ENCODE peak calls at places on chromosome 1, in seven cellular contexts. N is OCI-LY7, L is heart right ventricle, O is brain microvascular endothelial cell, M is WERI-Rb-1, I is AG10803, X is neural crest cell. S is an unnamed sample.

GRCh38 chr1:26537951-26538352 is 8.4 kb downstream of the RPS6KA1 start:
- DNase-seq in N (peak; percentile 52), L (no peak), O (peak; percentile 45), M (no peak), I (peak; percentile 9), X (no peak), S (no peak)

GRCh38 chr1:177959793-177960515 is 9.9 kb downstream of the SEC16B start:
- DNase-seq in N (no peak), L (no peak), O (peak; percentile 40), M (no peak), I (peak; percentile 54), X (no peak), S (peak; percentile 50)

GRCh38 chr1:101506541-101507164 is 269.8 kb downstream of the S1PR1 start:
- DNase-seq in N (peak; percentile 56), L (peak; percentile 19), O (peak; percentile 56), M (peak; percentile 26), I (peak; percentile 37), X (peak; percentile 53), S (peak; percentile 76)

GRCh38 chr1:192767798-192768197 is 41.0 kb upstream of the RGS2 start:
- DNase-seq in N (no peak), L (no peak), O (no peak), M (no peak), I (no peak), X (no peak), S (no peak)

GRCh38 chr1:192805832-192806323 is 3.0 kb upstream of the RGS2 start:
- DNase-seq in N (peak; percentile 73), L (no peak), O (peak; percentile 87), M (no peak), I (peak; percentile 94), X (no peak), S (peak; percentile 97)

GRCh38 chr1:203324103-203325003 is 19.0 kb downstream of the BTG2 start:
- DNase-seq in N (peak; percentile 58), L (no peak), O (no peak), M (no peak), I (peak; percentile 9), X (no peak), S (no peak)

GRCh38 chr1:31273619-31274018 is 23.0 kb downstream of the SNRNP40 start:
- DNase-seq in N (no peak), L (no peak), O (no peak), M (no peak), I (no peak), X (no peak), S (no peak)

GRCh38 chr1:29870621-29871020 is 634.3 kb downstream of the PTPRU start:
- DNase-seq in N (no peak), L (no peak), O (no peak), M (no peak), I (no peak), X (no peak), S (no peak)

GRCh38 chr1:244231193-244231571 is 180.1 kb downstream of the ZBTB18 start:
- DNase-seq in N (no peak), L (no peak), O (no peak), M (no peak), I (peak; percentile 8), X (no peak), S (peak; percentile 97)

GRCh38 chr1:157994704-157995540 is 1.5 kb downstream of the KIRREL1 start:
- DNase-seq in N (no peak), L (no peak), O (no peak), M (no peak), I (peak; percentile 57), X (no peak), S (peak; percentile 56)

GRCh38 chr1:163608969-163609368 is 287.2 kb downstream of the NUF2 start:
- DNase-seq in N (no peak), L (no peak), O (no peak), M (no peak), I (no peak), X (no peak), S (no peak)

GRCh38 chr1:25197982-25198681 is 34.2 kb downstream of the SYF2 start:
- DNase-seq in N (no peak), L (no peak), O (no peak), M (no peak), I (peak; percentile 45), X (no peak), S (no peak)

GRCh38 chr1:230236951-230237350 is 169.9 kb downstream of the GALNT2 start:
- DNase-seq in N (no peak), L (no peak), O (no peak), M (no peak), I (no peak), X (no peak), S (no peak)

GRCh38 chr1:193705473-193706074 is 519.2 kb upstream of the B3GALT2 start:
- DNase-seq in N (no peak), L (no peak), O (no peak), M (no peak), I (no peak), X (no peak), S (peak; percentile 72)

GRCh38 chr1:2856821-2857290 is 55.4 kb upstream of the TTC34 start:
- DNase-seq in N (no peak), L (no peak), O (no peak), M (no peak), I (no peak), X (no peak), S (no peak)

GRCh38 chr1:112544011-112544688 is 35.4 kb downstream of the WNT2B start:
- DNase-seq in N (no peak), L (no peak), O (peak; percentile 91), M (no peak), I (peak; percentile 92), X (no peak), S (peak; percentile 82)

GRCh38 chr1:153415850-153416570 is at the start of gene S100A7A:
- DNase-seq in N (no peak), L (no peak), O (no peak), M (peak; percentile 6), I (no peak), X (no peak), S (no peak)

GRCh38 chr1:213647864-213648650 is 339.7 kb upstream of the PROX1 start:
- DNase-seq in N (no peak), L (no peak), O (no peak), M (no peak), I (no peak), X (no peak), S (no peak)

GRCh38 chr1:175319112-175319911 is 126.7 kb upstream of the KIAA0040 start:
- DNase-seq in N (peak; percentile 86), L (peak; percentile 85), O (peak; percentile 54), M (peak; percentile 83), I (peak; percentile 73), X (peak; percentile 64), S (peak; percentile 85)

GRCh38 chr1:85471558-85471957 is 6.6 kb upstream of the DDAH1 start:
- DNase-seq in N (no peak), L (no peak), O (no peak), M (no peak), I (no peak), X (no peak), S (no peak)

GRCh38 chr1:9689011-9689706 is 37.6 kb downstream of the PIK3CD start:
- DNase-seq in N (peak; percentile 85), L (peak; percentile 78), O (peak; percentile 51), M (peak; percentile 85), I (peak; percentile 69), X (peak; percentile 71), S (peak; percentile 71)

GRCh38 chr1:51416910-51417309 is 86.5 kb upstream of the TTC39A start:
- DNase-seq in N (no peak), L (no peak), O (no peak), M (no peak), I (no peak), X (no peak), S (no peak)

GRCh38 chr1:37692834-37693175 is 489 bp downstream of the CDCA8 start:
- DNase-seq in N (no peak), L (peak; percentile 8), O (no peak), M (no peak), I (no peak), X (no peak), S (no peak)

GRCh38 chr1:6638226-6638625 is 13.6 kb downstream of the THAP3 start:
- DNase-seq in N (no peak), L (peak; percentile 79), O (no peak), M (no peak), I (peak; percentile 70), X (no peak), S (no peak)

GRCh38 chr1:211735208-211736170 is 60.1 kb upstream of the NEK2 start:
- DNase-seq in N (no peak), L (no peak), O (peak; percentile 89), M (no peak), I (peak; percentile 78), X (peak; percentile 27), S (peak; percentile 100)

GRCh38 chr1:218347713-218348627 is 2.8 kb downstream of the TGFB2 start:
- DNase-seq in N (no peak), L (no peak), O (peak; percentile 91), M (no peak), I (no peak), X (no peak), S (peak; percentile 77)

GRCh38 chr1:218346391-218347204 is 1.5 kb downstream of the TGFB2 start:
- DNase-seq in N (no peak), L (no peak), O (no peak), M (no peak), I (peak; percentile 31), X (peak; percentile 8), S (peak; percentile 46)

GRCh38 chr1:218347316-218347712 is 2.2 kb downstream of the TGFB2 start:
- DNase-seq in N (no peak), L (no peak), O (no peak), M (no peak), I (no peak), X (no peak), S (peak; percentile 42)

GRCh38 chr1:218345673-218346390 is 696 bp downstream of the TGFB2 start:
- DNase-seq in N (peak; percentile 11), L (peak; percentile 53), O (peak; percentile 64), M (peak; percentile 78), I (peak; percentile 73), X (peak; percentile 41), S (peak; percentile 81)

GRCh38 chr1:218344814-218345672 is at the start of gene TGFB2:
- DNase-seq in N (no peak), L (peak; percentile 63), O (peak; percentile 90), M (peak; percentile 53), I (peak; percentile 62), X (peak; percentile 12), S (peak; percentile 71)
- TF ChIP-seq CTCF in N (no peak), L (peak; percentile 22), O (peak; percentile 52), M (peak; percentile 22), I (no peak), X (no peak), S (no peak)

GRCh38 chr1:156122519-156123355 is 8.2 kb downstream of the LMNA start:
- DNase-seq in N (no peak), L (peak; percentile 92), O (peak; percentile 90), M (peak; percentile 67), I (peak; percentile 84), X (no peak), S (peak; percentile 98)
- TF ChIP-seq CTCF in N (no peak), L (no peak), O (no peak), M (no peak), I (no peak), X (no peak), S (no peak)

DNA sequence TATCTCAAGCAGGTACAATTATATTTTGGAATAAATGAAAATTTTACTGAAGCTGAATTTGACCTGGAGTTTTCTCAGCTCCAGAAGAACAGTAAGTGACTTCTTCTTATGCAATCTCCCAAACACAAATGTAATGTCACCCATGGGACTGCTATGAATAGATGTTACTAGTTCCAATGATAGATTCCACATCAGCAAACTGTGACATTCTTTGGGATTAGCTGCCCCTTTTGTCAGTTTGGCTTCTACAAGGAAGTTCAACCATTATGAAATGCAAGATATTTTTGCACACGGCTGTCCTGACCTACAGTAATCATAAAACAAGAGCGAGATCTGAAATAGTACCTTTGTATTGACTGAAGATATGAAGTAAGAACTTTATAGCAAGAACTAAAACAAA is 27.8 kb upstream of the TSNAX start:
- DNase-seq in N (no peak), L (no peak), O (no peak), M (no peak), I (no peak), X (no peak), S (no peak)
- TF ChIP-seq CTCF in N (no peak), L (no peak), O (no peak), M (no peak), I (no peak), X (no peak), S (no peak)

GRCh38 chr1:170927955-170928850 is 7.1 kb upstream of the MROH9 start:
- DNase-seq in N (no peak), L (no peak), O (peak; percentile 29), M (no peak), I (no peak), X (no peak), S (peak; percentile 24)
- TF ChIP-seq CTCF in N (no peak), L (no peak), O (no peak), M (peak; percentile 4), I (no peak), X (no peak), S (peak; percentile 16)

S was measured in MCF 10A.